ENCODE peak calls at places on chromosomes 2 and 18, in five cellular contexts. B is Peyer's patch, L is cardiac muscle cell, U is fibroblast of pulmonary artery, T is fibroblast of mammary gland. C is an unnamed sample.

GRCh38 chr2:173427887-173428683 is 73.4 kb downstream of the CDCA7 start:
- DNase-seq in L (peak; percentile 48), U (peak; percentile 34), B (no peak), T (peak; percentile 89), C (peak; percentile 73)

GRCh38 chr18:8943900-8944870 is 158.3 kb upstream of the NDUFV2 start:
- DNase-seq in B (no peak), T (peak; percentile 92), L (peak; percentile 79), U (peak; percentile 69), C (no peak)

GRCh38 chr2:143604172-143604571 is 475.0 kb downstream of the ARHGAP15 start:
- DNase-seq in T (no peak), L (no peak), U (no peak), B (no peak), C (no peak)

GRCh38 chr2:229445013-229445412 is 173.9 kb upstream of the PID1 start:
- DNase-seq in L (peak; percentile 97), B (peak; percentile 61), U (peak; percentile 99), T (peak; percentile 100), C (peak; percentile 83)

GRCh38 chr2:120344214-120344990 is 1.5 kb upstream of the INHBB start:
- DNase-seq in U (no peak), B (no peak), T (no peak), L (peak; percentile 34), C (no peak)

GRCh38 chr2:11397046-11397445 is 52.6 kb upstream of the ROCK2 start:
- DNase-seq in U (no peak), L (no peak), B (no peak), T (no peak), C (no peak)

GRCh38 chr18:3451166-3451988 is 1.4 kb downstream of the TGIF1 start:
- DNase-seq in U (peak; percentile 93), L (peak; percentile 94), T (peak; percentile 91), B (peak; percentile 98), C (no peak)

GRCh38 chr2:184683923-184684322 is 85.6 kb downstream of the ZNF804A start:
- DNase-seq in L (no peak), T (no peak), B (no peak), U (no peak), C (no peak)

GRCh38 chr18:22282311-22283235 is 113.2 kb downstream of the GATA6 start:
- DNase-seq in L (peak; percentile 97), B (no peak), U (peak; percentile 99), T (peak; percentile 91), C (peak; percentile 45)

GRCh38 chr2:57160976-57161375 is 885.6 kb upstream of the VRK2 start:
- DNase-seq in T (peak; percentile 89), U (peak; percentile 18), L (no peak), B (no peak), C (no peak)

GRCh38 chr2:237199577-237199976 is 113.9 kb downstream of the COPS8 start:
- DNase-seq in U (no peak), T (no peak), B (no peak), L (no peak), C (no peak)

GRCh38 chr2:195795879-195796278 is 138.9 kb downstream of the SLC39A10 start:
- DNase-seq in T (no peak), U (no peak), B (no peak), L (no peak), C (no peak)

GRCh38 chr18:48933578-48934399 is 17.0 kb downstream of the SMAD7 start:
- DNase-seq in T (no peak), L (no peak), U (peak; percentile 6), B (no peak), C (no peak)

GRCh38 chr2:168643979-168644378 is 158.5 kb upstream of the NOSTRIN start:
- DNase-seq in L (peak; percentile 51), U (peak; percentile 42), B (no peak), T (peak; percentile 31), C (no peak)

GRCh38 chr2:238955648-238956531 is 108.0 kb downstream of the TWIST2 start:
- DNase-seq in U (peak; percentile 29), T (peak; percentile 86), B (no peak), L (no peak), C (no peak)

GRCh38 chr2:240522406-240522805 is 35.4 kb downstream of the ANKMY1 start:
- DNase-seq in L (no peak), U (no peak), B (no peak), T (no peak), C (no peak)

GRCh38 chr18:77131652-77132368 is 773 bp downstream of the MBP start:
- DNase-seq in U (peak; percentile 33), L (peak; percentile 36), T (no peak), B (peak; percentile 80), C (no peak)

GRCh38 chr2:198315791-198316190 is 511.4 kb downstream of the PLCL1 start:
- DNase-seq in T (no peak), L (no peak), B (no peak), U (no peak), C (no peak)

GRCh38 chr2:76749858-76750257 is 772.3 kb downstream of the LRRTM4 start:
- DNase-seq in L (no peak), T (no peak), B (no peak), U (no peak), C (no peak)

GRCh38 chr2:150182564-150183249 is 304.8 kb downstream of the RND3 start:
- DNase-seq in B (no peak), T (no peak), L (no peak), U (no peak), C (no peak)

GRCh38 chr18:43627833-43628370 is 350.6 kb upstream of the SYT4 start:
- DNase-seq in L (no peak), T (no peak), U (no peak), B (no peak), C (no peak)

GRCh38 chr2:156322103-156322671 is 10.3 kb downstream of the NR4A2 start:
- DNase-seq in L (no peak), U (peak; percentile 24), B (no peak), T (no peak), C (no peak)

GRCh38 chr2:43332653-43333052 is 106.2 kb upstream of the ZFP36L2 start:
- DNase-seq in B (no peak), L (no peak), T (no peak), U (no peak), C (no peak)

GRCh38 chr2:169693344-169693743 is 861 bp downstream of the CFAP210 start:
- DNase-seq in U (no peak), T (peak; percentile 6), B (no peak), L (no peak), C (no peak)

GRCh38 chr18:62802523-62802922 is 87.2 kb downstream of the PHLPP1 start:
- DNase-seq in B (no peak), U (peak; percentile 37), L (peak; percentile 39), T (peak; percentile 36), C (no peak)
- TF ChIP-seq CTCF in B (no peak), U (peak; percentile 38), L (peak; percentile 32), T (peak; percentile 39), C (no peak)

DNA sequence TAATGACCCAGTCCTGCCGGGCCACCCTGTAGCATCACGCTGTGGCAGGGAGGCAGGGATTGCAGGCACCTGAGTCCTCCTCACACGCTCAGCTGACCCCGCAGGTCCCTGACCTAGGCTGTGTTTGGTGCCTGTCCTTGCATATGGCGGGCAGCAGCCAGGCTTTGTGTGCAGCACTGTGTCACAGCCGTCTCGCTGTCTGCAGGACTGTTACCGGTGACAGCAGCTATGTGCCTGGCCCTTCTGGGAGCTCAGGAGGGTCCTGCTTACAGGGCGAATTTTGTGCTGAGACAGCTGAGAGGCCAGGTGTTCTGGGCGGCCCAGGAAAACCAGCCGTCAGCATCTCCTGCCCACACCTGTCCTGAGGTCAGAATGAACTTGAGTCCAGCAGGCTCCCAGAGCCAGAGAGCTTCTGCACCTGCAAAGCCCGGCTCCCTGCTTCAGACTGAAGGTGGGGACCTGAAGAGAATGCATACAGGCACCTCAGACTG is 10.4 kb upstream of the ARID5A start:
- DNase-seq in B (no peak), U (no peak), L (no peak), T (no peak), C (no peak)
- H3K4me3 ChIP-seq in B (no peak overlapping the region), U (no peak overlapping the region), L (no peak overlapping the region), T (no peak overlapping the region), C (no peak overlapping the region)

GRCh38 chr2:149087751-149088150 is 49.3 kb downstream of the LYPD6B start:
- DNase-seq in T (no peak), L (peak; percentile 8), U (no peak), B (no peak), C (no peak)
- TF ChIP-seq CTCF in T (peak; percentile 22), L (peak; percentile 33), U (peak; percentile 30), B (peak; percentile 10), C (peak; percentile 41)

GRCh38 chr2:148490840-148491439 is 153.6 kb upstream of the EPC2 start:
- DNase-seq in U (no peak), B (no peak), L (no peak), T (no peak), C (no peak)

DNA sequence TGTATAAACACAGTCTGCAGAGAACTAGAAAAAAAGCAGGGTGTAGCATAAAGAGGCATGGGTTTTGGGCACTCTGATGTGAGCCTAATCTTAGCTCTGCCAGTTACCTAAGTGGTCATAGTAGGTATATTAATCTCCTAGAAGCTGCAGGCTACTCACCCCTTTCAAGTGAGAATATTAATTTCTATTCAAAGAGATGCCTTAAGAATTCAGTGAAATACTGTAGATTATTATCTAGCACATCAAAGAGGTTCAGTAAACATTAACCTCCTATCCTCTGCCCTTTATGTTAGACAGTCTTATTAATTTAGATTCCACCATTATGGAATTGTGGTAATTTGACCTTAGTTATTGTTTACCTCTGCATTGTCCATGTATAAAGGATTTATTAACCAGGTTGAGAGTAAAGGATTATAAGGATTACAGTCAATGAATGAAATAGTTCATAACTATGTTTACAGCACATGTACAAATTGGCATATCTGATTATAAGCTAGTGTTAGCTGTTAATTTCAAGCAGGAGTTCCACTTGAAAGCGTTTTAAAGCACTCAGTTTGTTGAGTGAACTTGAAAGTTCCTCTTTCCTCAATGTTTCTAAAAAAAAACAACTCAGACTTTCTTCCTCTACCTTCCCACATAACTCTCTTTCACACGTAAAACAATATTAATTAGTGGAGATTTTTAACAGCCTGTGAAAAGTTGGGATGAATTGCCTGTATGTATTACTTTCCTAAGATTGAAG is 150.6 kb upstream of the EPC2 start:
- DNase-seq in B (no peak), L (no peak), U (no peak), T (no peak), C (no peak)
- H3K4me3 ChIP-seq in B (no peak overlapping the region), L (no peak overlapping the region), U (no peak overlapping the region), T (no peak overlapping the region), C (no peak overlapping the region)